ENCODE peak calls at places on chromosomes 1 and 21, in ten cellular contexts. I is right lobe of liver, G is IMR-90, H is body of pancreas, B is testis, V is tibial nerve, R is A549, J is esophagus squamous epithelium, F is ovary, M is uterus. A is an unnamed sample.
A peak's percentile ranks its signal among the peaks of the same experiment; 100 is the strongest.

GRCh38 chr1:48203287-48203900 is 19.1 kb upstream of the SLC5A9 start:
- DNase-seq in I (no peak), G (peak; percentile 22), H (peak; percentile 16), B (no peak), V (no peak), R (peak; percentile 20), J (no peak), F (no peak), M (no peak), A (no peak)

GRCh38 chr1:39758556-39759435 is 12.4 kb downstream of the OXCT2 start:
- DNase-seq in I (no peak), G (no peak), H (no peak), B (no peak), V (no peak), R (no peak), J (no peak), F (no peak), M (no peak), A (no peak)

GRCh38 chr1:70675737-70676156 is 264.7 kb downstream of the CTH start:
- DNase-seq in I (no peak), G (no peak), H (no peak), B (no peak), V (no peak), R (no peak), J (no peak), F (no peak), M (no peak), A (no peak)

GRCh38 chr1:17588048-17588781 is 48.7 kb downstream of the ARHGEF10L start:
- DNase-seq in I (peak; percentile 97), G (peak; percentile 5), H (peak; percentile 93), B (no peak), V (no peak), R (peak; percentile 38), J (no peak), F (peak; percentile 42), M (no peak), A (peak; percentile 65)

GRCh38 chr1:39648496-39648895 is 9.1 kb upstream of the HEYL start:
- DNase-seq in I (no peak), G (no peak), H (peak; percentile 52), B (peak; percentile 70), V (no peak), R (no peak), J (no peak), F (no peak), M (peak; percentile 44), A (no peak)

GRCh38 chr1:165893507-165893906 is 66.1 kb downstream of the UCK2 start:
- DNase-seq in I (no peak), G (no peak), H (no peak), B (no peak), V (no peak), R (no peak), J (no peak), F (no peak), M (no peak), A (no peak)

GRCh38 chr1:43605157-43605556 is 44.8 kb upstream of the KDM4A start:
- DNase-seq in I (no peak), G (no peak), H (no peak), B (no peak), V (no peak), R (no peak), J (no peak), F (no peak), M (no peak), A (no peak)

GRCh38 chr1:942864-943533 is 16.1 kb downstream of the NOC2L start:
- DNase-seq in I (no peak), G (peak; percentile 61), H (peak; percentile 62), B (peak; percentile 55), V (no peak), R (peak; percentile 95), J (no peak), F (peak; percentile 79), M (peak; percentile 89), A (no peak)

GRCh38 chr1:33060579-33061083 is 20.3 kb upstream of the AZIN2 start:
- DNase-seq in I (no peak), G (peak; percentile 76), H (no peak), B (no peak), V (peak; percentile 47), R (peak; percentile 29), J (no peak), F (peak; percentile 43), M (no peak), A (peak; percentile 83)

GRCh38 chr1:2019162-2019542 is at the start of gene GABRD:
- DNase-seq in I (no peak), G (no peak), H (no peak), B (no peak), V (no peak), R (no peak), J (no peak), F (no peak), M (no peak), A (no peak)

GRCh38 chr21:31777857-31778256 is 45.9 kb upstream of the SCAF4 start:
- DNase-seq in I (no peak), G (no peak), H (no peak), B (no peak), V (no peak), R (no peak), J (no peak), F (no peak), M (no peak), A (no peak)

GRCh38 chr21:31781737-31782136 is 49.8 kb upstream of the SCAF4 start:
- DNase-seq in I (no peak), G (peak; percentile 53), H (peak; percentile 22), B (peak; percentile 70), V (no peak), R (peak; percentile 4), J (no peak), F (peak; percentile 27), M (no peak), A (no peak)

GRCh38 chr21:31786164-31786920 is 54.4 kb upstream of the SCAF4 start:
- DNase-seq in I (no peak), G (no peak), H (no peak), B (no peak), V (no peak), R (no peak), J (no peak), F (no peak), M (no peak), A (no peak)

GRCh38 chr21:31780944-31781343 is 49.0 kb upstream of the SCAF4 start:
- DNase-seq in I (no peak), G (no peak), H (no peak), B (no peak), V (no peak), R (peak; percentile 10), J (no peak), F (no peak), M (no peak), A (no peak)
- TF ChIP-seq CTCF in I (peak; percentile 13), G (no peak), H (peak; percentile 23), B (no peak), V (no peak), R (peak; percentile 27), J (peak; percentile 77), F (no peak), M (no peak), A (no peak)

GRCh38 chr1:61076728-61077675 is 5.4 kb upstream of the NFIA start:
- DNase-seq in I (peak; percentile 93), G (peak; percentile 76), H (peak; percentile 91), B (peak; percentile 91), V (peak; percentile 59), R (peak; percentile 91), J (peak; percentile 84), F (peak; percentile 89), M (peak; percentile 78), A (peak; percentile 85)

GRCh38 chr1:61079898-61080336 is 2.4 kb upstream of the NFIA start:
- DNase-seq in I (peak; percentile 82), G (peak; percentile 67), H (peak; percentile 87), B (peak; percentile 90), V (peak; percentile 73), R (peak; percentile 79), J (no peak), F (peak; percentile 88), M (peak; percentile 87), A (peak; percentile 84)

GRCh38 chr1:61078611-61079010 is 3.8 kb upstream of the NFIA start:
- DNase-seq in I (no peak), G (no peak), H (no peak), B (no peak), V (no peak), R (no peak), J (no peak), F (no peak), M (no peak), A (no peak)

GRCh38 chr1:61079276-61079897 is 3.0 kb upstream of the NFIA start:
- DNase-seq in I (no peak), G (no peak), H (no peak), B (no peak), V (no peak), R (no peak), J (no peak), F (no peak), M (no peak), A (no peak)

GRCh38 chr1:61077676-61078521 is 4.5 kb upstream of the NFIA start:
- DNase-seq in I (peak; percentile 95), G (peak; percentile 100), H (peak; percentile 97), B (peak; percentile 97), V (peak; percentile 91), R (peak; percentile 98), J (peak; percentile 73), F (peak; percentile 84), M (peak; percentile 78), A (peak; percentile 82)
- TF ChIP-seq POLR2A in I (peak; percentile 36), G (no peak), H (peak; percentile 61), B (no peak), V (no peak), R (no peak), J (no peak), F (no peak), M (no peak), A (no peak)

GRCh38 chr1:66938618-66939017 is 13.8 kb downstream of the MIER1 start:
- DNase-seq in I (no peak), G (peak; percentile 45), H (no peak), B (no peak), V (no peak), R (no peak), J (no peak), F (no peak), M (no peak), A (no peak)
- H3K4me1 ChIP-seq in I (peaks cover 27% of the 10 kb centered on the region), G (peaks cover 9% of the 10 kb centered on the region), H (peaks cover 11% of the 10 kb centered on the region), B (peaks cover 25% of the 10 kb centered on the region), V (peaks cover 13% of the 10 kb centered on the region), R (peaks cover 65% of the 10 kb centered on the region), J (peaks cover 81% of the 10 kb centered on the region), F (peaks cover 5% of the 10 kb centered on the region), M (peaks cover 3% of the 10 kb centered on the region), A (peaks cover 4% of the 10 kb centered on the region)

GRCh38 chr1:99469641-99470040 is 176.3 kb upstream of the PALMD start:
- DNase-seq in I (no peak), G (peak; percentile 15), H (no peak), B (no peak), V (no peak), R (no peak), J (no peak), F (no peak), M (no peak), A (no peak)

GRCh38 chr1:99464738-99465137 is 181.2 kb upstream of the PALMD start:
- DNase-seq in I (no peak), G (no peak), H (no peak), B (no peak), V (no peak), R (no peak), J (no peak), F (no peak), M (no peak), A (no peak)

GRCh38 chr1:99467645-99468044 is 178.3 kb upstream of the PALMD start:
- DNase-seq in I (no peak), G (no peak), H (no peak), B (no peak), V (no peak), R (no peak), J (no peak), F (no peak), M (no peak), A (no peak)

GRCh38 chr1:99461499-99461898 is 184.4 kb upstream of the PALMD start:
- DNase-seq in I (no peak), G (no peak), H (no peak), B (no peak), V (no peak), R (no peak), J (no peak), F (no peak), M (no peak), A (no peak)

GRCh38 chr1:99465176-99465900 is 180.6 kb upstream of the PALMD start:
- DNase-seq in I (no peak), G (peak; percentile 90), H (no peak), B (no peak), V (no peak), R (no peak), J (no peak), F (no peak), M (no peak), A (no peak)
- TF ChIP-seq CTCF in I (no peak), G (no peak), H (no peak), B (no peak), V (no peak), R (no peak), J (no peak), F (no peak), M (no peak), A (no peak)